ENCODE peak calls at places on chromosome 22, in four cellular contexts. One of them, this sample, is unnamed.

GRCh38 chr22:38271101-38271500 is 1.7 kb downstream of the TMEM184B start:
- DNase-seq in HepG2: no peak
- DNase-seq in GM12878: no peak
- DNase-seq in K562: no peak
- DNase-seq in this sample: no peak

GRCh38 chr22:19738664-19739447 is 15.5 kb downstream of the GP1BB start:
- DNase-seq in K562: peak
- DNase-seq in HepG2: no peak
- DNase-seq in GM12878: no peak
- DNase-seq in this sample: no peak

GRCh38 chr22:24060375-24060788 is 49.3 kb downstream of the CABIN1 start:
- DNase-seq in HepG2: no peak
- DNase-seq in GM12878: no peak
- DNase-seq in K562: no peak
- DNase-seq in this sample: no peak

GRCh38 chr22:36010090-36010489 is 18.5 kb downstream of the RBFOX2 start:
- DNase-seq in GM12878: no peak
- DNase-seq in K562: peak
- DNase-seq in HepG2: no peak
- DNase-seq in this sample: peak

GRCh38 chr22:20130319-20130718 is 1.3 kb upstream of the ZDHHC8 start:
- DNase-seq in HepG2: no peak
- DNase-seq in K562: no peak
- DNase-seq in GM12878: no peak
- DNase-seq in this sample: no peak

GRCh38 chr22:29186302-29186701 is 19.4 kb upstream of the EMID1 start:
- DNase-seq in HepG2: no peak
- DNase-seq in K562: no peak
- DNase-seq in GM12878: no peak
- DNase-seq in this sample: no peak

GRCh38 chr22:20021196-20022181 is 579 bp downstream of the TANGO2 start:
- DNase-seq in K562: peak
- DNase-seq in HepG2: peak
- DNase-seq in GM12878: no peak
- DNase-seq in this sample: no peak

GRCh38 chr22:41508770-41509170 is 35.5 kb downstream of the POLR3H start:
- DNase-seq in GM12878: no peak
- DNase-seq in K562: no peak
- DNase-seq in HepG2: no peak
- DNase-seq in this sample: no peak

GRCh38 chr22:25362215-25362882 is 142.9 kb downstream of the CRYBB2 start:
- DNase-seq in HepG2: peak
- DNase-seq in GM12878: no peak
- DNase-seq in K562: peak
- DNase-seq in this sample: peak

GRCh38 chr22:30275625-30276024 is 9.0 kb upstream of the OSM start:
- DNase-seq in K562: peak
- DNase-seq in GM12878: no peak
- DNase-seq in HepG2: no peak
- DNase-seq in this sample: no peak

GRCh38 chr22:49567894-49568750 is 259.6 kb downstream of the BRD1 start:
- DNase-seq in K562: no peak
- DNase-seq in GM12878: no peak
- DNase-seq in HepG2: no peak
- DNase-seq in this sample: no peak

GRCh38 chr22:26888887-26889286 is 231.5 kb downstream of the MIAT start:
- DNase-seq in HepG2: no peak
- DNase-seq in GM12878: no peak
- DNase-seq in K562: no peak
- DNase-seq in this sample: no peak

GRCh38 chr22:23692598-23693291 is 1.9 kb downstream of the RGL4 start:
- DNase-seq in HepG2: no peak
- DNase-seq in GM12878: no peak
- DNase-seq in K562: no peak
- DNase-seq in this sample: no peak

GRCh38 chr22:24319451-24319850 is 48.8 kb downstream of the SPECC1L start:
- DNase-seq in GM12878: no peak
- DNase-seq in HepG2: no peak
- DNase-seq in K562: no peak
- DNase-seq in this sample: no peak

GRCh38 chr22:42754658-42755057 is 34.0 kb upstream of the A4GALT start:
- DNase-seq in HepG2: peak
- DNase-seq in GM12878: no peak
- DNase-seq in K562: peak
- DNase-seq in this sample: no peak

DNA sequence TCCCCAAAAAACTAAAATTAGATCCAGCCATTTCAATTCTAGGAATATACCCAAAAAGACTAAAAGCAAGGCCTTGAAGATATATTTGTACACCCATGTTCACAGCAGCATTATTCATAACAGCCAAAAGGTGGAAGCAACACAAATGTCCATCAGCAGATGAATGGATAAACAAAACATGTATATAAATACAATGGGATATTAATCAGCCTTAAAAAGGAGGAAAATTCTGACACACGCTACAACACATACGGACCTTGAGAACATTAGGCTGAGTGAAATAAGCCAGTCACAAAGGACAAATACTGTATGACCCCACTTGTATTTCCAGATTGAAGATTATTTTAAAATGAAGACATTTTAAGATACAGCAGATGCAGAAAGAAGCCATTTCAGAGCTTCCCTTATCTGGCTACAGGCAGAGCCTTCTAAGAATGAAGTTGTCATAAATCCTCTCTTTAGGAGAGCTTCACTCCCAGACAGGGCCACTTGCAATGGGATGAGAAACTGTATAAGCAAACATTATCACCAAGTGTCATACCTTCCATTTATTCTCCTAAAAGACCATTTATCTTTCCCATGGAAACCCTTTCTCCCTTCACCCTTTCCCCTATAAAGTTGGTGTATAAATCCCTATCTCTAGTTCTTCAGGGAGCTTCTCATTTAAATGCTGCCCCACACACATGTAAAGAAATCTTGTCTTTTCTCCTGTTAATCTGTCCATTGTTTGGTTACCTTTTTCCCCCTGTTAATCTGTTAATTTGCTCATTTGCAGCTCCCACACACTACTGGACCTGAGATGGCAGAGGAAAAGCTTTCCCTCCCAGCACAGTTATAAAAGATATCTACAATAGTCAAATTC is 19.3 kb upstream of the TOP3B start:
- DNase-seq in GM12878: no peak
- DNase-seq in HepG2: no peak
- DNase-seq in K562: no peak
- DNase-seq in this sample: no peak
- TF ChIP-seq BHLHE40 in GM12878: no peak
- TF ChIP-seq BHLHE40 in HepG2: no peak
- TF ChIP-seq BHLHE40 in K562: no peak
- TF ChIP-seq BHLHE40 in this sample: no peak

DNA sequence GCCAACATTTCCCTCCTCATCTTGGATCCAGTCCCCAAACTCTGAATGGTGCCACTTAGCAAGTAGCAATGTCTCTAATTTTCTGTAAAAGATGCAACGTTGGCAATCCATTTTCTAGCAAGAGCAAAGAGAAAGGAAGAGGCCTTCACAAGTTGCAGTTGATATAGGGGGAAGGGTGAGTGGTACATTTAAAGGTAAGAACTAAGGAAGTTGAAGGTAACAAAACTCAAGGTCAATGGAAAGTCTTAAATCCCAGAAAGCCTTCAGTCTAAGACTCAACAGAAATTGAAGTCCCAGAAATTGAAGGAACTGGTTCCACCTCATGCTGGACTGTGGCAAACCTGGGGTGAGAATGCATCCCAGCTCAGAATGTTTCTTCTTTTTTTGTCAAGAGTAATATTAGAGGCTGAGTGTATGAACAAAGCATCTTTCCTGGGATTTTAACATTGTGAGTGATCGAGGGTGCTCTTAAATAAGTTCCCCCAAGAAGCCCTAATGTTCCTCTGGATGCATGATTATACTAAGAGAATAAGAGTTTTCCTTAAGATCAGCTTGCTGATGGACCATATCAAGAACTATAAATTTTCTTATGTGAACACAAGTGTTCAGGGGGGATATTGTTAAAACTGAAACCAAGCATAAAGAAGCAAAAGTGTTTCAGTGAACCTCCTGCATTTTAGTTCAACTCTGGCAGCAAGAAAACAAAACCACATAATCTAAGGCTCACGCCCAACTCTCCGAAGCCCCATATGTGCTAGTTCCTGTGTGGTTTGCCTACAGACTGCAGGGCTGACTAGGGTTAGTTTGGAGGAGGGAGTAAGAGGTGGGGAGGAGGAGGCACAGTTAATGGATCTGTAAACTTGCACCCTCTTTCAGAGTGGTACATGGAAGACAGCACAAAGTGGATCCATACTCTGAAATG is at the start of gene GRAP2:
- DNase-seq in GM12878: peak
- DNase-seq in K562: no peak
- DNase-seq in HepG2: no peak
- DNase-seq in this sample: no peak
- TF ChIP-seq SP1 in GM12878: peak
- TF ChIP-seq SP1 in K562: no peak
- TF ChIP-seq SP1 in HepG2: no peak
- TF ChIP-seq SP1 in this sample: no peak

DNA sequence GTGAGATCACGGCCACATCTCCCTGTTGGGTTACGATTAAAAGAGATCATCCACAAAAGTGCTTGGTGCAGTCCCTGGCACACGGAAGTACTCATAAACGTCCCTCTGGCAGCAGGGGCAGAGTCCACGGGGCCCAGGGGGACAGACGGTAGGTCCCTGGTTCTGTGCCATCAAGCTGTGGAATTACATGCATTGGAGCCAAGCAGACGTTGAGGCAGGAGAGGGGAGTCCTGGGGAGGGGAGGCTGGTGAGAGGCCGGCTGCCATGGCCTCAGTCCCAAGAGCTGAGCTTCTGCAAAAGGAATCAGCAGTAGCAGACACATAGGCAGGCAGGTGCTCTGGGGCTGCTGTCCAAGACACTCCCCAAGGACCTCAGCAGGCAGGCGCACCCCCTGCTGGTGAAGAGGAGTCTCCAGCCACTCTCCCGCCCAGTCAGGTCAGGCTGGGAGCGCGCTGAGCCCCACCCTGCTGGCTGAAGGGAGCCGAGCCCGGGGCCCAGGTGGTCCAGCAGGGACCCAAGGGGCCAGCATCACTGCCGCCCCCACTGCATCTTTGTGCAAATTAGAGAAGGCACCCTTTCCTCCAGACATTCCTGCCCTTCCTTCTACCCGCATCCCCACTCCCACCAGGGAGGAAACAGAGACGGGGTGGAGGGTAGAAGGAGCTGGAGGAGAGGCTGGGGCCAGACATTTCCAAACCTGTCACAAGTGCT is 7.6 kb upstream of the KCTD17 start:
- DNase-seq in GM12878: no peak
- DNase-seq in HepG2: peak
- DNase-seq in K562: peak
- DNase-seq in this sample: peak
- TF ChIP-seq BHLHE40 in GM12878: no peak
- TF ChIP-seq BHLHE40 in HepG2: peak
- TF ChIP-seq BHLHE40 in K562: peak
- TF ChIP-seq BHLHE40 in this sample: no peak

GRCh38 chr22:43923191-43923590 is 414 bp upstream of the PNPLA3 start:
- DNase-seq in K562: no peak
- DNase-seq in HepG2: no peak
- DNase-seq in GM12878: no peak
- DNase-seq in this sample: no peak
- TF ChIP-seq SP1 in K562: no peak
- TF ChIP-seq SP1 in HepG2: no peak
- TF ChIP-seq SP1 in GM12878: no peak
- TF ChIP-seq SP1 in this sample: no peak

GRCh38 chr22:45964372-45964771 is 12.6 kb downstream of the WNT7B start:
- DNase-seq in HepG2: no peak
- DNase-seq in K562: no peak
- DNase-seq in GM12878: no peak
- DNase-seq in this sample: no peak
- TF ChIP-seq BHLHE40 in HepG2: no peak
- TF ChIP-seq BHLHE40 in K562: no peak
- TF ChIP-seq BHLHE40 in GM12878: no peak
- TF ChIP-seq BHLHE40 in this sample: no peak

GRCh38 chr22:48263791-48264351 is 1501.4 kb downstream of the TBC1D22A start:
- DNase-seq in K562: no peak
- DNase-seq in HepG2: no peak
- DNase-seq in GM12878: no peak
- DNase-seq in this sample: no peak
- TF ChIP-seq SP1 in K562: no peak
- TF ChIP-seq SP1 in HepG2: no peak
- TF ChIP-seq SP1 in GM12878: no peak
- TF ChIP-seq SP1 in this sample: no peak

GRCh38 chr22:44380716-44381500 is 68.2 kb upstream of the SHISAL1 start:
- DNase-seq in K562: no peak
- DNase-seq in HepG2: no peak
- DNase-seq in GM12878: no peak
- DNase-seq in this sample: no peak
- TF ChIP-seq BHLHE40 in K562: no peak
- TF ChIP-seq BHLHE40 in HepG2: no peak
- TF ChIP-seq BHLHE40 in GM12878: no peak
- TF ChIP-seq BHLHE40 in this sample: no peak

GRCh38 chr22:17472886-17473285 is 90.4 kb upstream of the SLC25A18 start:
- DNase-seq in K562: no peak
- DNase-seq in HepG2: no peak
- DNase-seq in GM12878: no peak
- DNase-seq in this sample: no peak

GRCh38 chr22:17476838-17477237 is 86.5 kb upstream of the SLC25A18 start:
- DNase-seq in HepG2: no peak
- DNase-seq in GM12878: no peak
- DNase-seq in K562: no peak
- DNase-seq in this sample: no peak

GRCh38 chr22:17471901-17472566 is 91.3 kb upstream of the SLC25A18 start:
- DNase-seq in GM12878: no peak
- DNase-seq in HepG2: no peak
- DNase-seq in K562: no peak
- DNase-seq in this sample: no peak

GRCh38 chr22:17477401-17477833 is 85.9 kb upstream of the SLC25A18 start:
- DNase-seq in HepG2: no peak
- DNase-seq in K562: no peak
- DNase-seq in GM12878: no peak
- DNase-seq in this sample: peak

DNA sequence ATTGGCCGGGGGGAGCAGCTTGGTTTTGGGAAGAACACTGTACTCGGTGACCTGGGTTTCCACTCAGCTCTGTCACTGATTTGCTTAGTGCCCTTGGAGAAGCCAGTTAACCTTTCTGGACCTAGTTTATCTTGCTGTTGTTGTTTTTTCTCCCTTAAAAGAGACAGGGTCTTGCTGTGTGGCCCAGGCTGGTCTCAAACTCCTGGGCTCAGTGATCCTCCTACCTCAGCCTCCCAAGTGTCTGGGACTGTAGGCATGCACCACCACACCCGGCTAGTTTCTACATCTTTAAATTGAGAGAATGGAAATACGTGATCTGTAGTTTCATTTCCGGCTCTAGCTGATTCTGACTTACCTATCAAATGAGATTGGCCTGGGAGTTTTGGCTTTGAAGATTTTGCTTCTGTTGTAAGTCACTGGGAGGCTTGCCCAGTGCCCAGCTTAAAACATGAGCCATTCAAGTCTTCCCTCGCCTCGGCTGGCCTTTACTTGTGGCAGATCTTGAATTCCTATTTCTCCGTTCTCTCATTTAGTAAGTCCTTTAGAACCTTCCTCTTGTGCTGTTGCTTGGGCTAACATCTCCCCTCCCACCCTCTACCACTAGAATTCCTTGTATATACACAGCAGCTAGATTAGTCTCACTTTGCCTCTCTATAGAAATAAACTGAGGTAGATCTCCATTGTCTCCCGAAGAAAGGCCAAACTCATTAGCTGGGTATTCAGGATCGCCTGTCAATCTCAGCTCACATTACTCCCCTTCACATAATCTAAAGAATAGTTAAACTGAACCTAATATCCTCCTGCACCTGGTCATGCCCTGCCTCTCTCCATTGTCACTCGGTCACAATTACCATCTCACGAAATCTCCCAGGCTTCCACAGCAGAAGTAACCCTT is 87.7 kb upstream of the SLC25A18 start:
- DNase-seq in K562: no peak
- DNase-seq in HepG2: no peak
- DNase-seq in GM12878: no peak
- DNase-seq in this sample: no peak
- TF ChIP-seq SP1 in K562: no peak
- TF ChIP-seq SP1 in HepG2: no peak
- TF ChIP-seq SP1 in GM12878: no peak
- TF ChIP-seq SP1 in this sample: no peak